ENCODE peak calls at places on chromosomes 5 and 9, in nine cellular contexts. One of them, this sample, is unnamed.

GRCh38 chr5:167608708-167609272 is 682.7 kb upstream of the WWC1 start:
- DNase-seq in CD4-positive, CD25-positive, alpha-beta regulatory T cell: no peak
- DNase-seq in brain microvascular endothelial cell: no peak
- DNase-seq in aorta: no peak
- DNase-seq in lower lobe of right lung: no peak
- DNase-seq in uterus: no peak
- DNase-seq in adrenal gland: no peak
- DNase-seq in mesendoderm: no peak
- DNase-seq in tibial nerve: no peak
- DNase-seq in this sample: no peak

GRCh38 chr9:136264046-136264802 is 18.6 kb upstream of the QSOX2 start:
- DNase-seq in CD4-positive, CD25-positive, alpha-beta regulatory T cell: no peak
- DNase-seq in brain microvascular endothelial cell: no peak
- DNase-seq in aorta: no peak
- DNase-seq in lower lobe of right lung: no peak
- DNase-seq in uterus: no peak
- DNase-seq in adrenal gland: no peak
- DNase-seq in mesendoderm: no peak
- DNase-seq in tibial nerve: no peak
- DNase-seq in this sample: no peak

GRCh38 chr5:35202319-35203111 is 27.8 kb downstream of the PRLR start:
- DNase-seq in CD4-positive, CD25-positive, alpha-beta regulatory T cell: peak; percentile 27
- DNase-seq in brain microvascular endothelial cell: peak; percentile 57
- DNase-seq in aorta: peak; percentile 69
- DNase-seq in lower lobe of right lung: peak; percentile 52
- DNase-seq in uterus: no peak
- DNase-seq in adrenal gland: peak; percentile 29
- DNase-seq in mesendoderm: peak; percentile 83
- DNase-seq in tibial nerve: peak; percentile 32
- DNase-seq in this sample: peak; percentile 86

GRCh38 chr5:141919218-141920129 is 4.2 kb upstream of the DELE1 start:
- DNase-seq in CD4-positive, CD25-positive, alpha-beta regulatory T cell: no peak
- DNase-seq in brain microvascular endothelial cell: no peak
- DNase-seq in aorta: no peak
- DNase-seq in lower lobe of right lung: no peak
- DNase-seq in uterus: no peak
- DNase-seq in adrenal gland: peak; percentile 64
- DNase-seq in mesendoderm: no peak
- DNase-seq in tibial nerve: no peak
- DNase-seq in this sample: no peak

GRCh38 chr5:83364322-83365299 is 106.9 kb upstream of the VCAN start:
- DNase-seq in CD4-positive, CD25-positive, alpha-beta regulatory T cell: no peak
- DNase-seq in brain microvascular endothelial cell: no peak
- DNase-seq in aorta: no peak
- DNase-seq in lower lobe of right lung: no peak
- DNase-seq in uterus: no peak
- DNase-seq in adrenal gland: no peak
- DNase-seq in mesendoderm: no peak
- DNase-seq in tibial nerve: no peak
- DNase-seq in this sample: no peak

GRCh38 chr9:93822229-93822628 is 132.9 kb downstream of the BARX1 start:
- DNase-seq in CD4-positive, CD25-positive, alpha-beta regulatory T cell: no peak
- DNase-seq in brain microvascular endothelial cell: no peak
- DNase-seq in aorta: no peak
- DNase-seq in lower lobe of right lung: no peak
- DNase-seq in uterus: no peak
- DNase-seq in adrenal gland: no peak
- DNase-seq in mesendoderm: no peak
- DNase-seq in tibial nerve: no peak
- DNase-seq in this sample: no peak

GRCh38 chr9:71839665-71840064 is 71.3 kb downstream of the ABHD17B start:
- DNase-seq in CD4-positive, CD25-positive, alpha-beta regulatory T cell: no peak
- DNase-seq in brain microvascular endothelial cell: no peak
- DNase-seq in aorta: no peak
- DNase-seq in lower lobe of right lung: no peak
- DNase-seq in uterus: no peak
- DNase-seq in adrenal gland: no peak
- DNase-seq in mesendoderm: no peak
- DNase-seq in tibial nerve: no peak
- DNase-seq in this sample: no peak

GRCh38 chr5:149489605-149490037 is 61.6 kb downstream of the CSNK1A1 start:
- DNase-seq in CD4-positive, CD25-positive, alpha-beta regulatory T cell: no peak
- DNase-seq in brain microvascular endothelial cell: no peak
- DNase-seq in aorta: no peak
- DNase-seq in lower lobe of right lung: no peak
- DNase-seq in uterus: peak; percentile 76
- DNase-seq in adrenal gland: peak; percentile 47
- DNase-seq in mesendoderm: no peak
- DNase-seq in tibial nerve: no peak
- DNase-seq in this sample: no peak

GRCh38 chr5:148202531-148203092 is at the start of gene SPINK6:
- DNase-seq in CD4-positive, CD25-positive, alpha-beta regulatory T cell: no peak
- DNase-seq in brain microvascular endothelial cell: no peak
- DNase-seq in aorta: no peak
- DNase-seq in lower lobe of right lung: no peak
- DNase-seq in uterus: no peak
- DNase-seq in adrenal gland: no peak
- DNase-seq in mesendoderm: no peak
- DNase-seq in tibial nerve: no peak
- DNase-seq in this sample: no peak

GRCh38 chr9:83472221-83472665 is 66.0 kb downstream of the FRMD3 start:
- DNase-seq in CD4-positive, CD25-positive, alpha-beta regulatory T cell: no peak
- DNase-seq in brain microvascular endothelial cell: peak; percentile 14
- DNase-seq in aorta: no peak
- DNase-seq in lower lobe of right lung: no peak
- DNase-seq in uterus: no peak
- DNase-seq in adrenal gland: no peak
- DNase-seq in mesendoderm: no peak
- DNase-seq in tibial nerve: no peak
- DNase-seq in this sample: no peak

GRCh38 chr9:126443144-126443543 is 116.5 kb downstream of the MVB12B start:
- DNase-seq in CD4-positive, CD25-positive, alpha-beta regulatory T cell: no peak
- DNase-seq in brain microvascular endothelial cell: no peak
- DNase-seq in aorta: no peak
- DNase-seq in lower lobe of right lung: no peak
- DNase-seq in uterus: no peak
- DNase-seq in adrenal gland: no peak
- DNase-seq in mesendoderm: no peak
- DNase-seq in tibial nerve: no peak
- DNase-seq in this sample: no peak

GRCh38 chr9:30628915-30629564 is 1755.4 kb upstream of the ACO1 start:
- DNase-seq in CD4-positive, CD25-positive, alpha-beta regulatory T cell: no peak
- DNase-seq in brain microvascular endothelial cell: no peak
- DNase-seq in aorta: no peak
- DNase-seq in lower lobe of right lung: no peak
- DNase-seq in uterus: no peak
- DNase-seq in adrenal gland: no peak
- DNase-seq in mesendoderm: no peak
- DNase-seq in tibial nerve: no peak
- DNase-seq in this sample: no peak

GRCh38 chr5:150339165-150339564 is 18.3 kb upstream of the TCOF1 start:
- DNase-seq in CD4-positive, CD25-positive, alpha-beta regulatory T cell: no peak
- DNase-seq in brain microvascular endothelial cell: no peak
- DNase-seq in aorta: no peak
- DNase-seq in lower lobe of right lung: no peak
- DNase-seq in uterus: no peak
- DNase-seq in adrenal gland: no peak
- DNase-seq in mesendoderm: no peak
- DNase-seq in tibial nerve: no peak
- DNase-seq in this sample: no peak

GRCh38 chr9:91857831-91858669 is 92.0 kb downstream of the ROR2 start:
- DNase-seq in CD4-positive, CD25-positive, alpha-beta regulatory T cell: no peak
- DNase-seq in brain microvascular endothelial cell: no peak
- DNase-seq in aorta: no peak
- DNase-seq in lower lobe of right lung: no peak
- DNase-seq in uterus: no peak
- DNase-seq in adrenal gland: no peak
- DNase-seq in mesendoderm: peak; percentile 44
- DNase-seq in tibial nerve: no peak
- DNase-seq in this sample: no peak

GRCh38 chr9:116358251-116358650 is 204.7 kb downstream of the PAPPA start:
- DNase-seq in CD4-positive, CD25-positive, alpha-beta regulatory T cell: no peak
- DNase-seq in brain microvascular endothelial cell: no peak
- DNase-seq in aorta: no peak
- DNase-seq in lower lobe of right lung: no peak
- DNase-seq in uterus: no peak
- DNase-seq in adrenal gland: no peak
- DNase-seq in mesendoderm: no peak
- DNase-seq in tibial nerve: no peak
- DNase-seq in this sample: no peak

GRCh38 chr9:31837211-31837610 is 547.2 kb upstream of the ACO1 start:
- DNase-seq in CD4-positive, CD25-positive, alpha-beta regulatory T cell: no peak
- DNase-seq in brain microvascular endothelial cell: no peak
- DNase-seq in aorta: no peak
- DNase-seq in lower lobe of right lung: no peak
- DNase-seq in uterus: no peak
- DNase-seq in adrenal gland: no peak
- DNase-seq in mesendoderm: no peak
- DNase-seq in tibial nerve: no peak
- DNase-seq in this sample: peak; percentile 96

GRCh38 chr9:69745716-69746538 is 13.9 kb downstream of the PTAR1 start:
- DNase-seq in CD4-positive, CD25-positive, alpha-beta regulatory T cell: peak; percentile 26
- DNase-seq in brain microvascular endothelial cell: no peak
- DNase-seq in aorta: no peak
- DNase-seq in lower lobe of right lung: no peak
- DNase-seq in uterus: no peak
- DNase-seq in adrenal gland: no peak
- DNase-seq in mesendoderm: peak; percentile 59
- DNase-seq in tibial nerve: no peak
- DNase-seq in this sample: no peak

GRCh38 chr5:149152317-149152746 is 11.0 kb downstream of the ABLIM3 start:
- DNase-seq in CD4-positive, CD25-positive, alpha-beta regulatory T cell: no peak
- DNase-seq in brain microvascular endothelial cell: no peak
- DNase-seq in aorta: no peak
- DNase-seq in lower lobe of right lung: no peak
- DNase-seq in uterus: no peak
- DNase-seq in adrenal gland: no peak
- DNase-seq in mesendoderm: peak; percentile 47
- DNase-seq in tibial nerve: no peak
- DNase-seq in this sample: no peak

GRCh38 chr5:115806986-115807653 is 9.3 kb downstream of the CDO1 start:
- DNase-seq in CD4-positive, CD25-positive, alpha-beta regulatory T cell: peak; percentile 29
- DNase-seq in brain microvascular endothelial cell: no peak
- DNase-seq in aorta: no peak
- DNase-seq in lower lobe of right lung: no peak
- DNase-seq in uterus: no peak
- DNase-seq in adrenal gland: no peak
- DNase-seq in mesendoderm: peak; percentile 80
- DNase-seq in tibial nerve: no peak
- DNase-seq in this sample: no peak

GRCh38 chr9:20701058-20701457 is 17.0 kb downstream of the FOCAD start:
- DNase-seq in CD4-positive, CD25-positive, alpha-beta regulatory T cell: no peak
- DNase-seq in brain microvascular endothelial cell: no peak
- DNase-seq in aorta: no peak
- DNase-seq in lower lobe of right lung: no peak
- DNase-seq in uterus: no peak
- DNase-seq in adrenal gland: no peak
- DNase-seq in mesendoderm: no peak
- DNase-seq in tibial nerve: no peak
- DNase-seq in this sample: no peak

GRCh38 chr5:132136906-132137305 is 63.3 kb downstream of the CSF2 start:
- DNase-seq in CD4-positive, CD25-positive, alpha-beta regulatory T cell: no peak
- DNase-seq in brain microvascular endothelial cell: peak; percentile 7
- DNase-seq in aorta: no peak
- DNase-seq in lower lobe of right lung: no peak
- DNase-seq in uterus: no peak
- DNase-seq in adrenal gland: no peak
- DNase-seq in mesendoderm: no peak
- DNase-seq in tibial nerve: no peak
- DNase-seq in this sample: no peak

GRCh38 chr5:58088941-58089340 is 370.9 kb downstream of the PLK2 start:
- DNase-seq in CD4-positive, CD25-positive, alpha-beta regulatory T cell: no peak
- DNase-seq in brain microvascular endothelial cell: no peak
- DNase-seq in aorta: no peak
- DNase-seq in lower lobe of right lung: no peak
- DNase-seq in uterus: no peak
- DNase-seq in adrenal gland: no peak
- DNase-seq in mesendoderm: no peak
- DNase-seq in tibial nerve: no peak
- DNase-seq in this sample: no peak
- H3K4me3 ChIP-seq in CD4-positive, CD25-positive, alpha-beta regulatory T cell: no peak overlapping the region
- H3K4me3 ChIP-seq in brain microvascular endothelial cell: no peak overlapping the region
- H3K4me3 ChIP-seq in aorta: no peak overlapping the region
- H3K4me3 ChIP-seq in lower lobe of right lung: no peak overlapping the region
- H3K4me3 ChIP-seq in uterus: no peak overlapping the region
- H3K4me3 ChIP-seq in adrenal gland: no peak overlapping the region
- H3K4me3 ChIP-seq in mesendoderm: no peak overlapping the region
- H3K4me3 ChIP-seq in tibial nerve: no peak overlapping the region
- H3K4me3 ChIP-seq in this sample: no peak overlapping the region

DNA sequence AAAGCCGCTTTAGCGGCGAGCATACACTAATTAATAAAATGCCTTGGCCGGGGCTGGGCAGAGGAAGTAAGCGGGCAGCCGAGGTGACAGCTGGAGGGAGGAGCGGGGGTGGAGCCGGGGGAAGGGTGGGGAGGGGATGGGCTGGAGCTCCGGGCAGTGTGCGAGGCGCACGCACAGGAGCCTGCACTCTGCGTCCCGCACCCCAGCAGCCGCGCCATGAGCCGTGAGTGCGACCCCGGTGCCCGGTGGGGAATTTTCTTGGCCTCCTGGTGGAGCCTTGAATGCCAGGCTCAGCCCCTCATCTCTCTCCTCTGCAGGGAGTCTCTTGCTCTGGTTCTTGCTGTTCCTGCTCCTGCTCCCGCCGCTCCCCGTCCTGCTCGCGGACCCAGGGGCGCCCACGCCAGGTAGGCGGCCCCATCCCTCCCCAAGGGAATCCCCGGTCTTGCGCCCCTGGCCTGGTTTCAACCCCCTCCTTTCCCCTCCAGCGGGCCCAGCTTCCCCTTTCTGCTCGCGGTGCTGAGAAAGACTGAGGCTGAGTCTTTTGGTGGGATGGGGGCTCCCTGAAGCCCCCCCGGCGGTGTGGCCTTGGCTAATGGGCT is at the start of gene PTGS1:
- DNase-seq in CD4-positive, CD25-positive, alpha-beta regulatory T cell: peak; percentile 22
- DNase-seq in brain microvascular endothelial cell: no peak
- DNase-seq in aorta: peak; percentile 75
- DNase-seq in lower lobe of right lung: peak; percentile 71
- DNase-seq in uterus: no peak
- DNase-seq in adrenal gland: peak; percentile 52
- DNase-seq in mesendoderm: peak; percentile 53
- DNase-seq in tibial nerve: no peak
- DNase-seq in this sample: peak; percentile 70
- H3K4me3 ChIP-seq in CD4-positive, CD25-positive, alpha-beta regulatory T cell: no peak within 1 kb of the TSS
- H3K4me3 ChIP-seq in brain microvascular endothelial cell: peak within 1 kb of the TSS; percentile 50
- H3K4me3 ChIP-seq in aorta: no peak within 1 kb of the TSS
- H3K4me3 ChIP-seq in lower lobe of right lung: peak within 1 kb of the TSS; percentile 59
- H3K4me3 ChIP-seq in uterus: peak within 1 kb of the TSS; percentile 22
- H3K4me3 ChIP-seq in adrenal gland: no peak within 1 kb of the TSS
- H3K4me3 ChIP-seq in mesendoderm: peak within 1 kb of the TSS; percentile 26
- H3K4me3 ChIP-seq in tibial nerve: peak within 1 kb of the TSS; percentile 8
- H3K4me3 ChIP-seq in this sample: peak within 1 kb of the TSS; percentile 25

GRCh38 chr9:130463763-130464745 is 19.3 kb downstream of the ASS1 start:
- DNase-seq in CD4-positive, CD25-positive, alpha-beta regulatory T cell: no peak
- DNase-seq in brain microvascular endothelial cell: no peak
- DNase-seq in aorta: no peak
- DNase-seq in lower lobe of right lung: no peak
- DNase-seq in uterus: no peak
- DNase-seq in adrenal gland: no peak
- DNase-seq in mesendoderm: no peak
- DNase-seq in tibial nerve: no peak
- DNase-seq in this sample: no peak
- H3K4me3 ChIP-seq in CD4-positive, CD25-positive, alpha-beta regulatory T cell: no peak overlapping the region
- H3K4me3 ChIP-seq in brain microvascular endothelial cell: no peak overlapping the region
- H3K4me3 ChIP-seq in aorta: no peak overlapping the region
- H3K4me3 ChIP-seq in lower lobe of right lung: no peak overlapping the region
- H3K4me3 ChIP-seq in uterus: no peak overlapping the region
- H3K4me3 ChIP-seq in adrenal gland: no peak overlapping the region
- H3K4me3 ChIP-seq in mesendoderm: no peak overlapping the region
- H3K4me3 ChIP-seq in tibial nerve: no peak overlapping the region
- H3K4me3 ChIP-seq in this sample: no peak overlapping the region

GRCh38 chr5:145708169-145708568 is 127.0 kb downstream of the PRELID2 start:
- DNase-seq in CD4-positive, CD25-positive, alpha-beta regulatory T cell: no peak
- DNase-seq in brain microvascular endothelial cell: no peak
- DNase-seq in aorta: no peak
- DNase-seq in lower lobe of right lung: no peak
- DNase-seq in uterus: no peak
- DNase-seq in adrenal gland: no peak
- DNase-seq in mesendoderm: no peak
- DNase-seq in tibial nerve: no peak
- DNase-seq in this sample: no peak
- H3K4me3 ChIP-seq in CD4-positive, CD25-positive, alpha-beta regulatory T cell: no peak overlapping the region
- H3K4me3 ChIP-seq in brain microvascular endothelial cell: no peak overlapping the region
- H3K4me3 ChIP-seq in aorta: no peak overlapping the region
- H3K4me3 ChIP-seq in lower lobe of right lung: no peak overlapping the region
- H3K4me3 ChIP-seq in uterus: no peak overlapping the region
- H3K4me3 ChIP-seq in adrenal gland: no peak overlapping the region
- H3K4me3 ChIP-seq in mesendoderm: no peak overlapping the region
- H3K4me3 ChIP-seq in tibial nerve: no peak overlapping the region
- H3K4me3 ChIP-seq in this sample: no peak overlapping the region

This sample was measured in HAP-1.